ENCODE peak calls at places on chromosomes 6 and 20, in five cellular contexts. A is H1, B is HepG2, C is GM12878, H is HEK293T. T is an unnamed sample.
A peak's percentile ranks its signal among the peaks of the same experiment; 100 is the strongest.

GRCh38 chr20:4157516-4157915 is 142.2 kb upstream of the RNF24 start:
- DNase-seq in B (no peak), C (no peak), H (no peak), A (no peak), T (no peak)

GRCh38 chr20:10179574-10180298 is 38.9 kb upstream of the SNAP25 start:
- DNase-seq in B (peak; percentile 19), C (no peak), A (peak; percentile 52), H (peak; percentile 21), T (no peak)

GRCh38 chr6:20661721-20662120 is 127.5 kb downstream of the CDKAL1 start:
- DNase-seq in C (no peak), B (no peak), H (no peak), A (no peak), T (no peak)

GRCh38 chr20:38601216-38602184 is at the start of gene ARHGAP40:
- DNase-seq in B (peak; percentile 54), H (peak; percentile 54), A (peak; percentile 72), C (no peak), T (no peak)

GRCh38 chr6:14118444-14118843 is 872 bp downstream of the CD83 start:
- DNase-seq in H (no peak), B (no peak), A (no peak), C (no peak), T (no peak)

GRCh38 chr6:168507297-168507696 is 66.3 kb downstream of the SMOC2 start:
- DNase-seq in C (no peak), B (no peak), H (no peak), A (peak; percentile 46), T (no peak)

GRCh38 chr20:750801-751200 is 17.5 kb downstream of the SLC52A3 start:
- DNase-seq in A (no peak), C (no peak), B (no peak), H (no peak), T (no peak)

GRCh38 chr6:158793432-158793831 is 25.7 kb downstream of the EZR start:
- DNase-seq in B (peak; percentile 66), C (no peak), A (no peak), H (peak; percentile 53), T (peak; percentile 42)

GRCh38 chr20:3716195-3716834 is 3.9 kb upstream of the SIGLEC1 start:
- DNase-seq in A (peak; percentile 72), B (peak; percentile 65), C (no peak), H (peak; percentile 71), T (peak; percentile 38)

GRCh38 chr20:23664954-23665353 is 23.9 kb downstream of the CST4 start:
- DNase-seq in A (no peak), B (no peak), H (no peak), C (no peak), T (no peak)

GRCh38 chr20:15455279-15455678 is 1117.9 kb upstream of the FLRT3 start:
- DNase-seq in C (no peak), H (no peak), B (no peak), A (no peak), T (no peak)

GRCh38 chr20:51220293-51220706 is 197.4 kb upstream of the KCNG1 start:
- DNase-seq in A (peak; percentile 93), H (peak; percentile 81), B (peak; percentile 23), C (no peak), T (peak; percentile 23)

GRCh38 chr6:152225231-152225934 is 411.8 kb downstream of the SYNE1 start:
- DNase-seq in C (no peak), A (no peak), H (no peak), B (no peak), T (no peak)
- TF ChIP-seq SUZ12 in C (no peak), A (no peak), H (no peak), B (no peak), T (no peak)

GRCh38 chr6:152453421-152453820 is 183.7 kb downstream of the SYNE1 start:
- DNase-seq in H (no peak), A (no peak), B (no peak), C (no peak), T (no peak)
- TF ChIP-seq SUZ12 in H (no peak), A (no peak), B (no peak), C (no peak), T (no peak)

GRCh38 chr6:43481075-43481474 is 3.7 kb downstream of the TJAP1 start:
- DNase-seq in C (no peak), H (no peak), A (no peak), B (no peak), T (no peak)
- TF ChIP-seq SUZ12 in C (no peak), H (no peak), A (no peak), B (no peak), T (no peak)

DNA sequence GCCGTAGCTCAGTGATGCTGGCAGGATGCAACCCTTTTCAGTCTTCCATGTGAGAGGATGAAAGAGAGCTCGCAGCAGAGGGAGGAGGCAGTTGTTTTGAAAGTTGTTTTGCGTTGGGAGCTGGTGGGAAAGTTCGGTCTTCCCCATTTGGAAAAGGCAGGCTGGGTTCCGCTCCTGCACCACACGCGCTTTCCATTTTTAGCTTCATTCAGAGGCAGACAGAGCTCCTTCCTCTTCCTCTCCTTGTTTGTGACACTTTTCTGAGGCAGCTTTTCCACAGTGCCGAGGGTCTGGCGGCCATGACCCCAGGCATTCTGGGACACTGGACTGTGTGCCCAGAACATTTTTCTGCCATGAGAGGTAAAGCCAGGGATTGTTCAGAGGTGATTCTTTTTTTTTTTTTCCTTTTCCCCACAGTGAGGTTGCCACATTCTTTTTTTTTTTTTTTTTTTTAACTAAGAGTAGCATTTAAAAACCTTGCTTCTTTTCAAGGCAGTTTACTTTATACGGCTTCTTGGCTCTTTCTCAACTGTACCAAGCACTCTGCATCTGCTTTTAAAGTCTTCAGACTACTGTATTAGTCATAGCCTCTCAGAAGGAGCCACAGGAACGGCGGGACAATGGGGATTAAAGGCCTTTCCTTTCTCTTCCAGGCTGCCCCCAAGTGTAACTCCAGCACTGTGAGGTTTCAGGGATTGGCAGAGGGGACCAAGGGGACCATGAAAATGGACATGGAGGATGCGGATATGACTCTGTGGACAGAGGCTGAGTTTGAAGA is 1.6 kb downstream of the PRDM1 start:
- DNase-seq in A (no peak), B (no peak), H (no peak), C (no peak), T (peak; percentile 36)
- TF ChIP-seq SUZ12 in A (peak; percentile 25), B (no peak), H (no peak), C (no peak), T (no peak)

GRCh38 chr6:129635396-129636164 is 74.4 kb downstream of the ARHGAP18 start:
- DNase-seq in A (no peak), H (no peak), B (no peak), C (no peak), T (no peak)
- TF ChIP-seq SUZ12 in A (no peak), H (no peak), B (no peak), C (no peak), T (no peak)

DNA sequence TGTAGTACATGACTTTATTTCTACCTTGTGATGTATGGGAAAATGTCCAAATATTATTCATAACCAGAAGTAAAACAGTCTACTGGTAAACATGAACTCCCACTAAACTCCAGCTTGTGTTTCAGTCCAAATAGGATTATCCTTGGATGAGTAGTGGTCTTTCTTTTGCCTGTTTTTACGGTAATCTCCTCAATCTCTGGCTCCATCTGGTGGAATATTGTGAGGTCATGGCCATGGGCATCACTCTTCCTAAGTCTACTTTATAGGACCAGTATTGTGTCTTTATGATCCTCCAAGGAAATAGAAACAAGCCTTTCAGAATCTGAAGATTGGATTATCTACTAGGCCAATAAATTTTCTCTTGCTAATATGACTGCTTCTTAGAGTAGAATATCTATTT is 505.0 kb downstream of the BMP2 start:
- DNase-seq in H (no peak), B (no peak), A (no peak), C (no peak), T (peak; percentile 33)
- TF ChIP-seq SUZ12 in H (no peak), B (no peak), A (no peak), C (no peak), T (no peak)

GRCh38 chr6:150857906-150858365 is 7.6 kb upstream of the MTHFD1L start:
- DNase-seq in A (no peak), B (no peak), H (no peak), C (no peak), T (no peak)

DNA sequence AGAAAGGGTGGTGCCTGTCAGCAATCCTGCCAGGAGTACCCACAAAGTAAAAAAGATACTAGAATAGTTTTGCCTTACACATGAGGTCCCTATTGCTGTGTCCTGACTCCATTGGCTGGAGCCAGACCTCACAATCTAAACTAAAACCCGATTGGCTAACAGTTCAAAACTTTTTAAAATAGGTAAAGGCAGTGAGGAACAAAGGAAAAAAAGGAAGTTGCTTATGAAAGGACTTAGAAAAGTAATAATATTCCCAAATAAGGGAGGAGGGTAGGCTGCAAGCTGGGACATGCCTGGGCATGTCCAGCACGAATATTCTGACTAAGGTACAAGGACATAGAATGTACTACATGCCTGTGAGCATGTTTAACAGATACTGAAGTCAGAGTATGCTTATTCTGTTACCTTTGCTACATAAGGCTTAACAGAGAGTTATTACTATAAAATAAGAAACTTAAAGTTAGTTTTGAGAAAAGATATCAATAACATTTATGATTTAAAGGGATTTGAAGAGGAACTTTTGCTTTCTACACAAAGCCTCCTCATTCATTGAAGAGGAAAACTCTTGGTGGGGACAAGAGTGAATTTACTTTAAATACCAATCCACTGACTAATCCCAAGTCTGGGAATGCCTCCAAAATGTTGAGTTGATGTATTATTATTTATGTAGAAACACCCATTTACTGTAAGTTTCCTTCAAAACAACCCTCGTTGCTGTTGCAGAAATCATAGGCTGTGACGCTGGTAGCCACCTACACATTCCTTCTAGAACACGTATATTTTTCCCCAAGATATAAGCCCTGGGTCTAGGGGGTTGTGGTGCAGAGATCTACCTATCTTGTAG is 8.2 kb upstream of the MTHFD1L start:
- DNase-seq in C (no peak), H (no peak), B (peak; percentile 15), A (no peak), T (no peak)
- TF ChIP-seq SUZ12 in C (no peak), H (no peak), B (no peak), A (no peak), T (no peak)

GRCh38 chr6:130223508-130223907 is 757 bp upstream of the SAMD3 start:
- DNase-seq in A (no peak), B (no peak), C (peak; percentile 65), H (no peak), T (no peak)
- TF ChIP-seq SUZ12 in A (no peak), B (no peak), C (no peak), H (no peak), T (no peak)

DNA sequence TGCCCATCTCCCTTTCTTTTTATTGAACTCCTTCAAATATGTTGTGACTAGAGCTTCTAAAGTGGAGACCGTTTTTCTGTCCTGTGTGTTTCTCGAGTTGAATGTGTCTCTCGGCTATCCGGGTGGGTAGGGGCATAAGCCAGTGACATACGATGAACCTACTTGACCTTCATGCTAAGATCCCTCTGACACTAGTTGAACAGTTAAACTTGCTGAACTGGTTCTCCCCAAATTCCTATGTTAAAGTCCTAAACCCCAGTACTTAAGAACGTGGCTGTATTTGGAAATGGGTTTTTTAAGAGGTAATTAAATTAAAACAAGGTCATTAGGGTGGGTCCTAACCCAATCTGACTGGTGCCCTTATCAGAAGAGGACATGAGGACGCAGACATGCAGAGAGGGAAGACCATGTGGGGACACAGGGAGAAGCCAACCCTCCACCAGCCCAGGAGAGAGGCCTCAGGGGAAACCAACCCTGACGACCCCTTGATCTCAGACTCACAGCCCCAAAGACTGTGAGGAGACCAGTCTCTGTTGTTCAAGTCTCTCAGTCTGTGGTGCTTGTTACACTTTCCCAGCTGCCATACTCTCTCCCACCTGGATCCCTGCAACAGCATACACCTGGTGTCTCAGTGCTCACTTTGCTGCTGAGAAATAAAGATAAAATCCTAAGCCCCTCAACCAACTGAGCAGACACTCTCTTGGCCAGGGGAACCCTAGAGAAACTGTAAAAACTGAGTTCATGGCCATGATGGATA is 208.4 kb downstream of the MYLK4 start:
- DNase-seq in H (no peak), B (no peak), A (no peak), C (no peak), T (no peak)
- TF ChIP-seq SUZ12 in H (no peak), B (no peak), A (no peak), C (no peak), T (no peak)

T was measured in NT2/D1.